ENCODE peak calls at places on chromosomes 12 and 14, in ten cellular contexts. T, N, D, Y, V, Z, I, Q, G and E are unnamed samples.

GRCh38 chr12:65055874-65056273 is 65.2 kb downstream of the WIF1 start:
- DNase-seq in T (no peak), N (no peak), D (no peak), Y (no peak), V (no peak), Z (no peak), I (no peak), Q (no peak), G (no peak), E (no peak)

GRCh38 chr12:88743946-88744685 is 163.8 kb upstream of the KITLG start:
- DNase-seq in T (no peak), N (no peak), D (no peak), Y (no peak), V (no peak), Z (no peak), I (no peak), Q (no peak), G (no peak), E (no peak)

GRCh38 chr12:132356686-132357622 is 27.6 kb upstream of the GALNT9 start:
- DNase-seq in T (no peak), N (peak; percentile 4), D (peak; percentile 80), Y (no peak), V (peak; percentile 29), Z (no peak), I (no peak), Q (peak; percentile 62), G (no peak), E (no peak)

GRCh38 chr12:121184425-121184824 is 25.5 kb upstream of the P2RX4 start:
- DNase-seq in T (no peak), N (no peak), D (no peak), Y (no peak), V (no peak), Z (no peak), I (no peak), Q (no peak), G (no peak), E (no peak)

GRCh38 chr12:120091371-120092090 is 25.0 kb downstream of the RAB35 start:
- DNase-seq in T (no peak), N (no peak), D (no peak), Y (no peak), V (no peak), Z (no peak), I (no peak), Q (no peak), G (no peak), E (no peak)

GRCh38 chr12:67433393-67434175 is 164.4 kb downstream of the CAND1 start:
- DNase-seq in T (no peak), N (no peak), D (peak; percentile 57), Y (no peak), V (no peak), Z (no peak), I (no peak), Q (peak; percentile 39), G (no peak), E (no peak)

GRCh38 chr12:55019784-55020183 is at the start of gene NEUROD4:
- DNase-seq in T (peak; percentile 3), N (no peak), D (peak; percentile 41), Y (peak; percentile 86), V (peak; percentile 29), Z (peak; percentile 33), I (no peak), Q (peak; percentile 78), G (peak; percentile 86), E (no peak)

GRCh38 chr14:92877757-92878431 is 45.1 kb upstream of the CHGA start:
- DNase-seq in T (no peak), N (no peak), D (no peak), Y (peak; percentile 33), V (no peak), Z (no peak), I (no peak), Q (peak; percentile 59), G (peak; percentile 46), E (no peak)

GRCh38 chr14:89640141-89640540 is 223.1 kb upstream of the FOXN3 start:
- DNase-seq in T (no peak), N (no peak), D (peak; percentile 32), Y (no peak), V (no peak), Z (no peak), I (no peak), Q (peak; percentile 76), G (no peak), E (no peak)

GRCh38 chr12:16880864-16881285 is 274.9 kb upstream of the LMO3 start:
- DNase-seq in T (no peak), N (no peak), D (no peak), Y (peak; percentile 53), V (no peak), Z (no peak), I (no peak), Q (no peak), G (peak; percentile 18), E (no peak)

GRCh38 chr12:68175566-68176033 is 16.1 kb upstream of the IFNG start:
- DNase-seq in T (no peak), N (peak; percentile 60), D (no peak), Y (no peak), V (no peak), Z (peak; percentile 88), I (peak; percentile 70), Q (no peak), G (no peak), E (peak; percentile 65)

GRCh38 chr12:49244161-49244560 is 20.7 kb upstream of the TUBA1C start:
- DNase-seq in T (no peak), N (no peak), D (peak; percentile 81), Y (no peak), V (no peak), Z (no peak), I (no peak), Q (peak; percentile 73), G (no peak), E (no peak)

GRCh38 chr12:55642275-55643068 is 5.8 kb downstream of the OR10P1 start:
- DNase-seq in T (no peak), N (no peak), D (no peak), Y (no peak), V (no peak), Z (no peak), I (peak; percentile 49), Q (no peak), G (no peak), E (no peak)

GRCh38 chr12:104956870-104957301 is 1.2 kb downstream of the SLC41A2 start:
- DNase-seq in T (no peak), N (no peak), D (no peak), Y (no peak), V (no peak), Z (no peak), I (no peak), Q (no peak), G (no peak), E (no peak)

GRCh38 chr12:128510527-128510926 is 243.6 kb downstream of the TMEM132C start:
- DNase-seq in T (no peak), N (no peak), D (no peak), Y (no peak), V (no peak), Z (no peak), I (no peak), Q (no peak), G (no peak), E (no peak)

GRCh38 chr12:120718055-120718454 is 7.6 kb upstream of the ACADS start:
- DNase-seq in T (no peak), N (no peak), D (no peak), Y (no peak), V (no peak), Z (no peak), I (no peak), Q (no peak), G (no peak), E (no peak)

GRCh38 chr12:115918763-115919162 is 358.7 kb downstream of the MED13L start:
- DNase-seq in T (no peak), N (no peak), D (no peak), Y (no peak), V (no peak), Z (no peak), I (no peak), Q (no peak), G (no peak), E (no peak)

GRCh38 chr12:1880876-1881275 is 37.6 kb downstream of the CACNA2D4 start:
- DNase-seq in T (no peak), N (no peak), D (no peak), Y (no peak), V (no peak), Z (no peak), I (no peak), Q (no peak), G (no peak), E (no peak)

GRCh38 chr14:25698111-25698510 is 648.2 kb upstream of the STXBP6 start:
- DNase-seq in T (no peak), N (no peak), D (no peak), Y (no peak), V (no peak), Z (no peak), I (no peak), Q (no peak), G (no peak), E (no peak)

GRCh38 chr12:12088761-12089160 is 18.0 kb downstream of the BCL2L14 start:
- DNase-seq in T (no peak), N (no peak), D (peak; percentile 20), Y (no peak), V (no peak), Z (no peak), I (no peak), Q (no peak), G (no peak), E (no peak)

GRCh38 chr12:108858399-108859074 is 1.2 kb upstream of the SSH1 start:
- DNase-seq in T (no peak), N (no peak), D (peak; percentile 30), Y (peak; percentile 51), V (no peak), Z (no peak), I (no peak), Q (no peak), G (peak; percentile 16), E (no peak)

GRCh38 chr14:102982852-102983470 is 60.5 kb downstream of the AMN start:
- DNase-seq in T (no peak), N (no peak), D (no peak), Y (no peak), V (no peak), Z (no peak), I (no peak), Q (no peak), G (no peak), E (no peak)

GRCh38 chr12:124909831-124910560 is 4.5 kb downstream of the UBC start:
- DNase-seq in T (no peak), N (no peak), D (peak; percentile 43), Y (no peak), V (no peak), Z (no peak), I (no peak), Q (peak; percentile 31), G (no peak), E (no peak)

GRCh38 chr14:39145266-39145966 is 24.7 kb downstream of the TRAPPC6B start:
- DNase-seq in T (no peak), N (no peak), D (no peak), Y (no peak), V (no peak), Z (no peak), I (no peak), Q (peak; percentile 2), G (no peak), E (no peak)

GRCh38 chr12:69952890-69953289 is 127.9 kb downstream of the MYRFL start:
- DNase-seq in T (no peak), N (no peak), D (no peak), Y (no peak), V (no peak), Z (no peak), I (no peak), Q (no peak), G (no peak), E (no peak)

GRCh38 chr12:45324391-45324790 is 108.5 kb downstream of the ANO6 start:
- DNase-seq in T (no peak), N (no peak), D (peak; percentile 23), Y (no peak), V (no peak), Z (no peak), I (no peak), Q (peak; percentile 16), G (no peak), E (no peak)

GRCh38 chr14:74735113-74735512 is 22.2 kb downstream of the FCF1 start:
- DNase-seq in T (no peak), N (no peak), D (no peak), Y (no peak), V (no peak), Z (no peak), I (no peak), Q (no peak), G (no peak), E (no peak)

GRCh38 chr14:21668377-21668776 is 5.2 kb downstream of the OR4E1 start:
- DNase-seq in T (no peak), N (no peak), D (peak; percentile 80), Y (no peak), V (no peak), Z (no peak), I (no peak), Q (peak; percentile 87), G (no peak), E (no peak)